ENCODE peak calls at places on chromosomes 4 and X, in seven cellular contexts. D is stimulated activated CD4-positive, alpha-beta T cell treated with anti-CD3 and anti-CD28 coated beads, Interleukin-4, amount 100 ng/mL, for 48 hours; X is nucleus accumbens; T is renal cortical epithelial cell; B is GM04504; I is non-pigmented ciliary epithelial cell; U is H7. J is an unnamed sample.

GRCh38 chrX:154517101-154517781 is 1.2 kb upstream of the FAM3A start:
- DNase-seq in D (no peak), X (peak), T (no peak), B (no peak), I (no peak), U (peak), J (no peak)

GRCh38 chrX:86066998-86067397 is 19.6 kb upstream of the CHM start:
- DNase-seq in D (no peak), X (no peak), T (no peak), B (no peak), I (no peak), U (no peak), J (no peak)

GRCh38 chr4:33429971-33430370 is 2709.8 kb downstream of the PCDH7 start:
- DNase-seq in D (no peak), X (no peak), T (no peak), B (no peak), I (no peak), U (no peak), J (no peak)

GRCh38 chr4:71004281-71004851 is 10.9 kb downstream of the DCK start:
- DNase-seq in D (peak), X (no peak), T (no peak), B (no peak), I (no peak), U (no peak), J (no peak)

GRCh38 chrX:109959356-109959871 is 43.5 kb upstream of the TMEM164 start:
- DNase-seq in D (no peak), X (no peak), T (no peak), B (no peak), I (no peak), U (no peak), J (no peak)

GRCh38 chr4:6526171-6526570 is 48.8 kb upstream of the MAN2B2 start:
- DNase-seq in D (no peak), X (no peak), T (no peak), B (no peak), I (no peak), U (no peak), J (no peak)

GRCh38 chr4:175562537-175562936 is 249.5 kb downstream of the GPM6A start:
- DNase-seq in D (no peak), X (no peak), T (no peak), B (no peak), I (no peak), U (no peak), J (no peak)

GRCh38 chr4:169142390-169142789 is 128.4 kb downstream of the SH3RF1 start:
- DNase-seq in D (no peak), X (no peak), T (no peak), B (no peak), I (no peak), U (no peak), J (no peak)

GRCh38 chr4:19213388-19213787 is 1038.3 kb upstream of the SLIT2 start:
- DNase-seq in D (no peak), X (no peak), T (peak), B (no peak), I (peak), U (no peak), J (no peak)

GRCh38 chrX:44675364-44676024 is 132.8 kb upstream of the FUNDC1 start:
- DNase-seq in D (no peak), X (peak), T (peak), B (peak), I (peak), U (no peak), J (peak)

GRCh38 chr4:94909645-94910044 is 151.9 kb downstream of the BMPR1B start:
- DNase-seq in D (no peak), X (no peak), T (peak), B (no peak), I (no peak), U (no peak), J (no peak)

GRCh38 chr4:15654556-15655222 is 468 bp downstream of the FBXL5 start:
- DNase-seq in D (peak), X (peak), T (no peak), B (no peak), I (no peak), U (peak), J (no peak)

GRCh38 chr4:155241664-155242063 is 33.2 kb downstream of the NPY2R start:
- DNase-seq in D (no peak), X (no peak), T (no peak), B (no peak), I (no peak), U (no peak), J (no peak)

GRCh38 chrX:23578079-23578478 is 89.2 kb upstream of the PRDX4 start:
- DNase-seq in D (no peak), X (no peak), T (no peak), B (no peak), I (no peak), U (no peak), J (no peak)

GRCh38 chrX:149804102-149804501 is 22.4 kb downstream of the MAGEA9 start:
- DNase-seq in D (no peak), X (no peak), T (no peak), B (no peak), I (no peak), U (no peak), J (no peak)

GRCh38 chr4:26144526-26145167 is 176.2 kb upstream of the RBPJ start:
- DNase-seq in D (no peak), X (no peak), T (peak), B (no peak), I (peak), U (no peak), J (no peak)

GRCh38 chr4:189046642-189047041 is 894.0 kb upstream of the FRG1 start:
- DNase-seq in D (no peak), X (no peak), T (peak), B (no peak), I (no peak), U (peak), J (no peak)

GRCh38 chrX:19613645-19614323 is 98.5 kb upstream of the MAP3K15 start:
- DNase-seq in D (no peak), X (no peak), T (no peak), B (no peak), I (no peak), U (no peak), J (no peak)

GRCh38 chrX:37420179-37420578 is 71.0 kb downstream of the PRRG1 start:
- DNase-seq in D (no peak), X (no peak), T (peak), B (no peak), I (no peak), U (no peak), J (no peak)

GRCh38 chr4:140049024-140049923 is 104.7 kb downstream of the MAML3 start:
- DNase-seq in D (peak), X (peak), T (peak), B (peak), I (no peak), U (peak), J (no peak)

GRCh38 chrX:55710701-55711100 is 6.8 kb upstream of the RRAGB start:
- DNase-seq in D (no peak), X (no peak), T (peak), B (peak), I (no peak), U (no peak), J (no peak)

GRCh38 chr4:111883557-111883999 is 261.7 kb upstream of the FAM241A start:
- DNase-seq in D (no peak), X (no peak), T (peak), B (peak), I (no peak), U (no peak), J (no peak)

J was measured in AG04449.